ENCODE peak calls at places on chromosome 14, in nine cellular contexts. J is GM23338, K is pancreas, W is Calu3, F is thyroid gland, H is progenitor cell of endocrine pancreas, N is transverse colon, R is epithelial cell of esophagus, I is brain microvascular endothelial cell. G is an unnamed sample.

GRCh38 chr14:64727551-64728071 is 23.4 kb downstream of the PLEKHG3 start:
- DNase-seq in F (no peak), I (no peak), N (no peak), H (no peak), R (no peak), J (no peak), K (no peak), W (no peak), G (no peak)

GRCh38 chr14:105179191-105179590 is 1.9 kb downstream of the NUDT14 start:
- DNase-seq in W (no peak), F (no peak), N (no peak), J (no peak), R (no peak), I (no peak), H (no peak), K (no peak), G (no peak)

GRCh38 chr14:59069455-59069854 is 119.0 kb upstream of the DAAM1 start:
- DNase-seq in N (no peak), R (no peak), J (no peak), W (no peak), I (no peak), F (no peak), K (no peak), H (no peak), G (no peak)

GRCh38 chr14:89304972-89305703 is 111.9 kb downstream of the FOXN3 start:
- DNase-seq in J (no peak), R (peak; percentile 14), F (no peak), N (peak; percentile 24), K (no peak), I (peak; percentile 44), H (no peak), W (no peak), G (no peak)

GRCh38 chr14:78253986-78254385 is 83.8 kb downstream of the NRXN3 start:
- DNase-seq in J (no peak), W (no peak), H (no peak), K (no peak), I (peak; percentile 11), R (peak; percentile 92), N (no peak), F (no peak), G (no peak)

GRCh38 chr14:88204221-88204620 is 118.8 kb downstream of the KCNK10 start:
- DNase-seq in J (no peak), R (no peak), W (no peak), N (peak; percentile 35), H (no peak), I (no peak), F (no peak), K (no peak), G (no peak)

GRCh38 chr14:58699656-58700055 is 61.9 kb downstream of the DACT1 start:
- DNase-seq in K (no peak), H (no peak), R (no peak), F (no peak), W (no peak), J (no peak), I (no peak), N (no peak), G (no peak)

GRCh38 chr14:33229269-33229924 is 290.7 kb downstream of the NPAS3 start:
- DNase-seq in H (no peak), N (no peak), W (no peak), K (no peak), R (no peak), F (no peak), J (no peak), I (no peak), G (no peak)

GRCh38 chr14:41868396-41868795 is 261.7 kb downstream of the LRFN5 start:
- DNase-seq in F (no peak), N (no peak), H (no peak), R (no peak), W (no peak), J (peak; percentile 13), K (no peak), I (no peak), G (no peak)

GRCh38 chr14:92937229-92937937 is 14.4 kb downstream of the CHGA start:
- DNase-seq in F (no peak), J (no peak), H (no peak), W (peak; percentile 33), I (no peak), N (peak; percentile 36), R (peak; percentile 81), K (no peak), G (no peak)

DNA sequence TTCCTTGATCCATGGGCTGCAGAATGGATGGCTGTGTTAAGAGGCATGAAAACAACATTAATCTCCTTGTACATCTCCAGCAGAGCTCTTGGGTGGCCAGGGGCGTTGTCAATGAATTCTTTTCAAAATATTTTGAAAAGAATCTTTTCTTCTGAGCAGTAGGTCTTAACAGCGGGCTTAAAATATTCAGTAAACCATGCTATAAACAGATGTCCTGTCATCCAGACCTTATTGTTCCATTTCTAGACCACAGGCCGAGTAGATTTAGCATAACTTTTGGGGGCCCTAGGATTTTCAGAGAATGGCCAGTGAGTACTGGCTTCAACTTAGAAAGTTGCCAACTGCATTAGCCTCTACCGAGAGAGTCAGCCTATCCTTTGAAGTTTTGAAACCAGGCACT is 130.2 kb downstream of the RAD51B start:
- DNase-seq in I (no peak), K (no peak), F (no peak), H (no peak), R (no peak), W (no peak), N (no peak), J (no peak), G (no peak)
- TF ChIP-seq CTCF in I (no peak), K (no peak), F (no peak), H (no peak), R (no peak), W (no peak), N (no peak), J (no peak), G (no peak)

DNA sequence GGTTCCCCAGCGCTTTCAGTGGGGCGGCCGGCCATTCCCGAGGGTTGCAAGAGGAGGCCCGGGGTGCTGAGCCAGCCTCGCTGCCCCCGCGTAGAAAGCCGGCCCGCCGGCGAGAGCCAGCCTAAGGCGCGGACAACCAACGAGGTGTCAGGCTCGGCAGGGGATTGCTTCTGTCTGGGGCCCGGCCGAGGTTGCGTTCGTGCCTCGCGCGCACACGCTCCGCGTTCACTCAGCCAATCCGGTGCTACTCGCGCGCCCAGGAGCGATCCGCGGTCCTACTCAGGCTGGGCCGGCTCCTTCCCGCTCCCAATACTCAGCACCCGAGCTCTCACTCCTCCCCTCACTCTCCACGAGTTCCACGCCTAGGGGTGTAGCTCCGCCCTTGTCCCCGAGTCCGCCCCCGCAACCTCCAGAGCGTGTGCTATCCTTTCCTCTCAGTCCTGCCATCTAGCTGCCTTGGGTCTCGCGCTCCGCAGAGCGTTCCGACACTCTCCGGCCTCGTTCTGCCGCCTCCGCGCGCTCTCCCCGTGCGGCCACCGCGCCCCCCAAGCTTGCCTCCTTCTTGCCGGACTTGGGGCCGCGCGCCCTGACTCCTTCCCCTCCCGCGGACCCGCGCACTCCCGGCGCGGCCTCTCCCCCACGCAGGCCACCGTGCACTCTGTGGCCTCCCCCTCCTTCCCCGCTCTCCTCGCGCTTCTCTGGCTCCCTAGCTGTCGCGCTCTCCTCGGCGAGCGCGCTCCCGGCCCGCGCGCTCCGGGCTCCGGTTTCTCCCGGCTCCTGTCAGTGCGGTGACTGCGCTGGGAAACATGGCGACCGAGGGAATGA is at the start of gene GPHN:
- DNase-seq in J (peak; percentile 98), F (peak; percentile 98), H (peak; percentile 85), I (peak; percentile 99), N (peak; percentile 96), W (peak; percentile 95), K (peak; percentile 96), R (peak; percentile 100), G (peak; percentile 95)
- TF ChIP-seq CTCF in J (no peak), F (peak; percentile 34), H (no peak), I (peak; percentile 45), N (peak; percentile 30), W (no peak), K (no peak), R (peak; percentile 35), G (peak; percentile 30)

DNA sequence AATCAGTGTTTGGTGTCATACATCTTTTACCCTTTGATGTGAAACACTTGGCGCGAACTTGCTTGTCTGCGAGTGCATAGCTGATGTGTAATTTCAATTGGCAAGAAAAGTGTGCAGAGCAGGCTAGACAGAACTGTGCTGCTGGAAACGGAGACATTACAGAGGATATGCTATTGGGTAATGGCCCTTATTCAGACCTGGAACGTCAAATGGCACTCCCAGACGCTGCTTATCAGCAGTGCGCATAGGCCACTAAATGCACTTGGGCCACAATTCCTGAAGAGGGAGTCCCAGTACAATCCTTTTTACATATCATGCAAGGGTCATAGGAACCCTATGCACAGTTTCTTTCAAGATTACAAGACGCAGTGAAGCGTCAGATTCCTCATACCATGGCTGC is 15.7 kb upstream of the SLC10A1 start:
- DNase-seq in R (peak; percentile 32), W (no peak), F (no peak), I (no peak), N (peak; percentile 47), H (no peak), J (no peak), K (no peak), G (no peak)
- TF ChIP-seq CTCF in R (no peak), W (no peak), F (no peak), I (no peak), N (peak; percentile 8), H (no peak), J (peak; percentile 16), K (no peak), G (peak; percentile 62)

GRCh38 chr14:90850487-90850886 is 34.3 kb upstream of the TTC7B start:
- DNase-seq in R (peak; percentile 75), H (no peak), J (peak; percentile 82), I (no peak), N (no peak), W (peak; percentile 16), K (no peak), F (no peak), G (no peak)

GRCh38 chr14:90851327-90852036 is 35.3 kb upstream of the TTC7B start:
- DNase-seq in J (no peak), W (no peak), K (no peak), R (no peak), I (no peak), N (no peak), F (no peak), H (no peak), G (no peak)

GRCh38 chr14:90848944-90849731 is 32.9 kb upstream of the TTC7B start:
- DNase-seq in W (no peak), N (no peak), I (no peak), J (no peak), K (no peak), R (peak; percentile 47), H (no peak), F (no peak), G (no peak)

GRCh38 chr14:90853116-90853515 is 36.9 kb upstream of the TTC7B start:
- DNase-seq in N (no peak), F (no peak), J (no peak), K (no peak), R (no peak), I (no peak), W (no peak), H (no peak), G (no peak)

DNA sequence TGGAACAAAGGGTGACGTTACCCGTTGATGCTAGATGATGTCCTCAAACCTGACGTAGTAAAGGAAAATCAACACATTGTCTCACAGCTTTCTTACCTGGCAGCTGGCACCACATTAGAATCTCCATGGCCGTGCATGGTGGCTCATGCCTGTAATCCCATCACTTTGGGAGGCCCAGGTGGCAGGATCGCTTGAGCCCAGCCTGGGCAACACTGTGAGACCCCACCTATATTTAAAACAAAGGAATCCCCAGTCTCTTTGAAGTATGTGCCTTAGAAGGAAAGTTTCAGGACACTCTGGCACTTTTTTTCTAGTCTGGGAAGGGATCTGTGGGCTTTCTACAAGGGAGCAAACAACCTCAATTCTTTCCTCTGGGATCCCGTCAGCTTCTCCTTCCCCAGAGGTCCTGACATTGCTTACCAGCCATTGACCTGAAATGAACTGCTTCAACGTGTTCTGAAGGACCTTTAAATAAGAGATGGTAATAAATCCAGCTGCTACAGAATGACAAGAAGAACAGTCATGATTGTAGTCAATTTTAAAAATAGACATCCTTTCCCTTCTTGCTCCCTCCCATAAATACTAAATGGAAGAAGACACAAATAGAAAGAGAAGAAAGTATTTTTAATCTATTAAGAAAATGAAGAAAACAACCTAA is 33.7 kb upstream of the TTC7B start:
- DNase-seq in I (no peak), H (no peak), F (no peak), K (no peak), N (no peak), J (no peak), W (no peak), R (no peak), G (no peak)
- TF ChIP-seq CTCF in I (no peak), H (no peak), F (no peak), K (no peak), N (no peak), J (no peak), W (no peak), R (no peak), G (no peak)

G was measured in type B pancreatic cell.